ENCODE peak calls at places on chromosomes 4 and X, in six cellular contexts. C is activated CD4-positive, CD25-positive, alpha-beta regulatory T cell treated with anti-CD3 and anti-CD28 coated beads, Interleukin-2, amount 50 U/mL, for 72 hours; I is hepatic stellate cell; E is renal cortical epithelial cell; X is nucleus accumbens; H is T-cell. V is an unnamed sample.

GRCh38 chrX:292900-293897 is 12.0 kb downstream of the PLCXD1 start:
- DNase-seq in I (no peak), C (no peak), X (no peak), H (no peak), E (no peak), V (no peak)

GRCh38 chr4:75135068-75135825 is 202.3 kb downstream of the PARM1 start:
- DNase-seq in C (no peak), X (no peak), E (no peak), H (no peak), I (no peak), V (no peak)

GRCh38 chr4:18850763-18851331 is 829.3 kb upstream of the LCORL start:
- DNase-seq in E (peak), X (no peak), C (no peak), H (no peak), I (no peak), V (no peak)

GRCh38 chr4:47913858-47914218 is 545 bp downstream of the NFXL1 start:
- DNase-seq in I (peak), X (peak), E (no peak), H (peak), C (peak), V (peak)

GRCh38 chrX:135396566-135396965 is 25.2 kb upstream of the SMIM10L2A start:
- DNase-seq in C (no peak), H (no peak), I (no peak), X (no peak), E (no peak), V (no peak)

GRCh38 chr4:89099034-89099433 is 12.3 kb upstream of the TIGD2 start:
- DNase-seq in X (no peak), C (no peak), I (no peak), H (no peak), E (no peak), V (no peak)

GRCh38 chr4:153418581-153418980 is 47.6 kb upstream of the TMEM131L start:
- DNase-seq in I (no peak), X (no peak), H (no peak), E (no peak), C (no peak), V (no peak)

GRCh38 chr4:77994194-77994721 is 62.9 kb upstream of the FRAS1 start:
- DNase-seq in I (peak), H (no peak), X (no peak), C (no peak), E (peak), V (no peak)

GRCh38 chr4:89788243-89789072 is 48.5 kb downstream of the SNCA start:
- DNase-seq in H (no peak), C (no peak), E (peak), X (no peak), I (no peak), V (no peak)

GRCh38 chr4:41696131-41696530 is 52.4 kb downstream of the PHOX2B start:
- DNase-seq in C (no peak), E (no peak), H (no peak), X (no peak), I (no peak), V (no peak)

GRCh38 chr4:95219109-95219508 is 329.7 kb downstream of the UNC5C start:
- DNase-seq in I (peak), E (no peak), X (no peak), H (no peak), C (no peak), V (no peak)

GRCh38 chrX:111759676-111760075 is 78.7 kb downstream of the ALG13 start:
- DNase-seq in I (no peak), C (no peak), H (no peak), E (no peak), X (no peak), V (no peak)

GRCh38 chr4:128284317-128284716 is 3.3 kb downstream of the PGRMC2 start:
- DNase-seq in C (no peak), X (no peak), I (no peak), E (no peak), H (no peak), V (no peak)

GRCh38 chrX:106898462-106898861 is 4.7 kb downstream of the RIPPLY1 start:
- DNase-seq in H (no peak), C (no peak), E (peak), I (peak), X (no peak), V (peak)

GRCh38 chrX:154298312-154298711 is 2.7 kb downstream of the TKTL1 start:
- DNase-seq in H (no peak), C (no peak), X (no peak), E (no peak), I (no peak), V (no peak)

GRCh38 chr4:53477038-53477565 is 99.7 kb downstream of the FIP1L1 start:
- DNase-seq in I (no peak), H (no peak), X (no peak), E (no peak), C (no peak), V (no peak)

GRCh38 chrX:147917700-147918694 is 6.3 kb downstream of the FMR1 start:
- DNase-seq in E (peak), C (no peak), X (no peak), H (no peak), I (no peak), V (no peak)

GRCh38 chrX:152635941-152636340 is 1.8 kb upstream of the GABRQ start:
- DNase-seq in C (no peak), H (no peak), E (peak), X (no peak), I (peak), V (peak)

GRCh38 chr4:8229341-8229975 is 30.4 kb downstream of the SH3TC1 start:
- DNase-seq in X (no peak), I (no peak), C (no peak), H (peak), E (no peak), V (no peak)

GRCh38 chr4:71713611-71714203 is 70.2 kb downstream of the GC start:
- DNase-seq in I (no peak), C (no peak), X (no peak), E (peak), H (no peak), V (peak)

GRCh38 chr4:108103096-108103495 is 65.6 kb downstream of the LEF1 start:
- DNase-seq in E (no peak), H (no peak), C (no peak), X (no peak), I (no peak), V (no peak)